ENCODE peak calls at places on chromosome 11, in eight cellular contexts. L is RWPE1; O is LNCaP clone FGC; B is substantia nigra; U is activated T-cell treated with anti-CD3 and anti-CD28 coated beads, Interleukin-2, amount 50 U/mL, for 48 hours; W is kidney epithelial cell; E is head of caudate nucleus; P is sciatic nerve. Z is an unnamed sample.
A peak's percentile ranks its signal among the peaks of the same experiment; 100 is the strongest.

GRCh38 chr11:61543606-61544306 is 35.2 kb downstream of the LRRC10B start:
- DNase-seq in U (no peak), O (no peak), B (no peak), L (peak; percentile 29), W (no peak), E (no peak), P (no peak), Z (no peak)

GRCh38 chr11:60786811-60787567 is 1.9 kb downstream of the MS4A10 start:
- DNase-seq in E (no peak), U (no peak), P (peak; percentile 81), B (no peak), O (no peak), L (peak; percentile 19), W (peak; percentile 7), Z (no peak)

GRCh38 chr11:73267122-73267846 is 4.9 kb upstream of the P2RY6 start:
- DNase-seq in L (no peak), E (no peak), W (no peak), O (no peak), P (peak; percentile 23), B (no peak), U (peak; percentile 6), Z (no peak)

GRCh38 chr11:58742981-58743880 is 11.5 kb upstream of the GLYAT start:
- DNase-seq in B (no peak), L (no peak), E (no peak), W (no peak), P (no peak), O (no peak), U (no peak), Z (no peak)

GRCh38 chr11:43818220-43818619 is 62.4 kb upstream of the ALKBH3 start:
- DNase-seq in W (no peak), E (no peak), B (no peak), U (no peak), O (no peak), P (no peak), L (peak; percentile 45), Z (no peak)

GRCh38 chr11:103961010-103961409 is 75.4 kb upstream of the DDI1 start:
- DNase-seq in P (no peak), O (no peak), B (no peak), L (peak; percentile 23), U (no peak), E (no peak), W (no peak), Z (no peak)

GRCh38 chr11:8794677-8795103 is 112.1 kb downstream of the RPL27A start:
- DNase-seq in O (no peak), P (no peak), L (no peak), U (no peak), W (no peak), E (no peak), B (no peak), Z (no peak)

GRCh38 chr11:1882265-1883238 is 9.1 kb downstream of the PRR33 start:
- DNase-seq in L (peak; percentile 82), U (peak; percentile 84), B (peak; percentile 45), W (no peak), P (peak; percentile 93), E (peak; percentile 87), O (peak; percentile 4), Z (peak; percentile 90)

GRCh38 chr11:134819026-134819425 is 407.0 kb upstream of the B3GAT1 start:
- DNase-seq in B (no peak), E (no peak), P (no peak), U (no peak), W (no peak), L (no peak), O (no peak), Z (no peak)

GRCh38 chr11:73194593-73194992 is 23.5 kb upstream of the P2RY2 start:
- DNase-seq in B (no peak), W (no peak), L (peak; percentile 77), O (no peak), U (no peak), P (peak; percentile 49), E (no peak), Z (no peak)

GRCh38 chr11:83249972-83250593 is 36.1 kb downstream of the CCDC90B start:
- DNase-seq in U (no peak), P (no peak), O (no peak), L (peak; percentile 58), W (peak; percentile 14), E (no peak), B (no peak), Z (no peak)

Z was measured in upper lobe of right lung.